ENCODE peak calls at places on chromosomes 1 and 21, in nine cellular contexts. One of them, this sample, is unnamed.
A peak's percentile ranks its signal among the peaks of the same experiment; 100 is the strongest.

GRCh38 chr1:44707959-44708831 is 22.8 kb downstream of the RNU5D-1 start:
- DNase-seq in stimulated activated naive CD8-positive, alpha-beta T cell treated with anti-CD3 and anti-CD28 coated beads, Interleukin-15, Interleukin-2, amounts not matched to agents 100 U/mL and 50 U/mL, for 24 hours: peak; percentile 39
- DNase-seq in activated naive CD4-positive, alpha-beta T cell: no peak
- DNase-seq in amygdala: no peak
- DNase-seq in skeletal muscle cell: no peak
- DNase-seq in lung microvascular endothelial cell: peak; percentile 64
- DNase-seq in stimulated activated CD4-positive, alpha-beta T cell treated with anti-CD3 and anti-CD28 coated beads, Interleukin-15, amount 100 ng/mL, for 1 hour: no peak
- DNase-seq in transverse colon: no peak
- DNase-seq in cardiac fibroblast: peak; percentile 69
- DNase-seq in this sample: peak; percentile 58

GRCh38 chr21:36162631-36163030 is 6.0 kb downstream of the DOP1B start:
- DNase-seq in stimulated activated naive CD8-positive, alpha-beta T cell treated with anti-CD3 and anti-CD28 coated beads, Interleukin-15, Interleukin-2, amounts not matched to agents 100 U/mL and 50 U/mL, for 24 hours: no peak
- DNase-seq in activated naive CD4-positive, alpha-beta T cell: no peak
- DNase-seq in amygdala: no peak
- DNase-seq in skeletal muscle cell: no peak
- DNase-seq in lung microvascular endothelial cell: no peak
- DNase-seq in stimulated activated CD4-positive, alpha-beta T cell treated with anti-CD3 and anti-CD28 coated beads, Interleukin-15, amount 100 ng/mL, for 1 hour: no peak
- DNase-seq in transverse colon: no peak
- DNase-seq in cardiac fibroblast: no peak
- DNase-seq in this sample: peak; percentile 17

GRCh38 chr1:203076031-203076511 is 9.7 kb downstream of the MYOG start:
- DNase-seq in stimulated activated naive CD8-positive, alpha-beta T cell treated with anti-CD3 and anti-CD28 coated beads, Interleukin-15, Interleukin-2, amounts not matched to agents 100 U/mL and 50 U/mL, for 24 hours: no peak
- DNase-seq in activated naive CD4-positive, alpha-beta T cell: no peak
- DNase-seq in amygdala: no peak
- DNase-seq in skeletal muscle cell: no peak
- DNase-seq in lung microvascular endothelial cell: no peak
- DNase-seq in stimulated activated CD4-positive, alpha-beta T cell treated with anti-CD3 and anti-CD28 coated beads, Interleukin-15, amount 100 ng/mL, for 1 hour: no peak
- DNase-seq in transverse colon: no peak
- DNase-seq in cardiac fibroblast: no peak
- DNase-seq in this sample: no peak

GRCh38 chr21:34882719-34883131 is 166.4 kb downstream of the RUNX1 start:
- DNase-seq in stimulated activated naive CD8-positive, alpha-beta T cell treated with anti-CD3 and anti-CD28 coated beads, Interleukin-15, Interleukin-2, amounts not matched to agents 100 U/mL and 50 U/mL, for 24 hours: no peak
- DNase-seq in activated naive CD4-positive, alpha-beta T cell: no peak
- DNase-seq in amygdala: no peak
- DNase-seq in skeletal muscle cell: no peak
- DNase-seq in lung microvascular endothelial cell: peak; percentile 37
- DNase-seq in stimulated activated CD4-positive, alpha-beta T cell treated with anti-CD3 and anti-CD28 coated beads, Interleukin-15, amount 100 ng/mL, for 1 hour: no peak
- DNase-seq in transverse colon: no peak
- DNase-seq in cardiac fibroblast: no peak
- DNase-seq in this sample: no peak

GRCh38 chr1:65393345-65393744 is 27.1 kb upstream of the LEPR start:
- DNase-seq in stimulated activated naive CD8-positive, alpha-beta T cell treated with anti-CD3 and anti-CD28 coated beads, Interleukin-15, Interleukin-2, amounts not matched to agents 100 U/mL and 50 U/mL, for 24 hours: peak; percentile 8
- DNase-seq in activated naive CD4-positive, alpha-beta T cell: no peak
- DNase-seq in amygdala: no peak
- DNase-seq in skeletal muscle cell: peak; percentile 59
- DNase-seq in lung microvascular endothelial cell: peak; percentile 87
- DNase-seq in stimulated activated CD4-positive, alpha-beta T cell treated with anti-CD3 and anti-CD28 coated beads, Interleukin-15, amount 100 ng/mL, for 1 hour: no peak
- DNase-seq in transverse colon: no peak
- DNase-seq in cardiac fibroblast: peak; percentile 18
- DNase-seq in this sample: peak; percentile 85

GRCh38 chr1:174074757-174075156 is 52.6 kb upstream of the RC3H1 start:
- DNase-seq in stimulated activated naive CD8-positive, alpha-beta T cell treated with anti-CD3 and anti-CD28 coated beads, Interleukin-15, Interleukin-2, amounts not matched to agents 100 U/mL and 50 U/mL, for 24 hours: no peak
- DNase-seq in activated naive CD4-positive, alpha-beta T cell: no peak
- DNase-seq in amygdala: no peak
- DNase-seq in skeletal muscle cell: peak; percentile 10
- DNase-seq in lung microvascular endothelial cell: peak; percentile 44
- DNase-seq in stimulated activated CD4-positive, alpha-beta T cell treated with anti-CD3 and anti-CD28 coated beads, Interleukin-15, amount 100 ng/mL, for 1 hour: no peak
- DNase-seq in transverse colon: no peak
- DNase-seq in cardiac fibroblast: peak; percentile 55
- DNase-seq in this sample: peak; percentile 35

GRCh38 chr1:185213086-185213485 is 56.1 kb downstream of the SWT1 start:
- DNase-seq in stimulated activated naive CD8-positive, alpha-beta T cell treated with anti-CD3 and anti-CD28 coated beads, Interleukin-15, Interleukin-2, amounts not matched to agents 100 U/mL and 50 U/mL, for 24 hours: no peak
- DNase-seq in activated naive CD4-positive, alpha-beta T cell: no peak
- DNase-seq in amygdala: no peak
- DNase-seq in skeletal muscle cell: peak; percentile 3
- DNase-seq in lung microvascular endothelial cell: no peak
- DNase-seq in stimulated activated CD4-positive, alpha-beta T cell treated with anti-CD3 and anti-CD28 coated beads, Interleukin-15, amount 100 ng/mL, for 1 hour: no peak
- DNase-seq in transverse colon: no peak
- DNase-seq in cardiac fibroblast: peak; percentile 3
- DNase-seq in this sample: peak; percentile 12

GRCh38 chr1:36089393-36090121 is 865 bp downstream of the ADPRS start:
- DNase-seq in stimulated activated naive CD8-positive, alpha-beta T cell treated with anti-CD3 and anti-CD28 coated beads, Interleukin-15, Interleukin-2, amounts not matched to agents 100 U/mL and 50 U/mL, for 24 hours: no peak
- DNase-seq in activated naive CD4-positive, alpha-beta T cell: no peak
- DNase-seq in amygdala: no peak
- DNase-seq in skeletal muscle cell: no peak
- DNase-seq in lung microvascular endothelial cell: peak; percentile 78
- DNase-seq in stimulated activated CD4-positive, alpha-beta T cell treated with anti-CD3 and anti-CD28 coated beads, Interleukin-15, amount 100 ng/mL, for 1 hour: no peak
- DNase-seq in transverse colon: peak; percentile 27
- DNase-seq in cardiac fibroblast: peak; percentile 62
- DNase-seq in this sample: peak; percentile 65

GRCh38 chr1:116674761-116675160 is 7.2 kb upstream of the IGSF3 start:
- DNase-seq in stimulated activated naive CD8-positive, alpha-beta T cell treated with anti-CD3 and anti-CD28 coated beads, Interleukin-15, Interleukin-2, amounts not matched to agents 100 U/mL and 50 U/mL, for 24 hours: no peak
- DNase-seq in activated naive CD4-positive, alpha-beta T cell: no peak
- DNase-seq in amygdala: no peak
- DNase-seq in skeletal muscle cell: no peak
- DNase-seq in lung microvascular endothelial cell: no peak
- DNase-seq in stimulated activated CD4-positive, alpha-beta T cell treated with anti-CD3 and anti-CD28 coated beads, Interleukin-15, amount 100 ng/mL, for 1 hour: no peak
- DNase-seq in transverse colon: no peak
- DNase-seq in cardiac fibroblast: no peak
- DNase-seq in this sample: no peak

GRCh38 chr1:27583479-27583878 is 20.5 kb downstream of the AHDC1 start:
- DNase-seq in stimulated activated naive CD8-positive, alpha-beta T cell treated with anti-CD3 and anti-CD28 coated beads, Interleukin-15, Interleukin-2, amounts not matched to agents 100 U/mL and 50 U/mL, for 24 hours: no peak
- DNase-seq in activated naive CD4-positive, alpha-beta T cell: no peak
- DNase-seq in amygdala: no peak
- DNase-seq in skeletal muscle cell: no peak
- DNase-seq in lung microvascular endothelial cell: no peak
- DNase-seq in stimulated activated CD4-positive, alpha-beta T cell treated with anti-CD3 and anti-CD28 coated beads, Interleukin-15, amount 100 ng/mL, for 1 hour: no peak
- DNase-seq in transverse colon: no peak
- DNase-seq in cardiac fibroblast: no peak
- DNase-seq in this sample: no peak

GRCh38 chr1:247204177-247204647 is 32.4 kb upstream of the ZNF124 start:
- DNase-seq in stimulated activated naive CD8-positive, alpha-beta T cell treated with anti-CD3 and anti-CD28 coated beads, Interleukin-15, Interleukin-2, amounts not matched to agents 100 U/mL and 50 U/mL, for 24 hours: no peak
- DNase-seq in activated naive CD4-positive, alpha-beta T cell: no peak
- DNase-seq in amygdala: no peak
- DNase-seq in skeletal muscle cell: no peak
- DNase-seq in lung microvascular endothelial cell: peak; percentile 77
- DNase-seq in stimulated activated CD4-positive, alpha-beta T cell treated with anti-CD3 and anti-CD28 coated beads, Interleukin-15, amount 100 ng/mL, for 1 hour: no peak
- DNase-seq in transverse colon: no peak
- DNase-seq in cardiac fibroblast: no peak
- DNase-seq in this sample: no peak

GRCh38 chr1:30043731-30044408 is 679.5 kb downstream of the MATN1 start:
- DNase-seq in stimulated activated naive CD8-positive, alpha-beta T cell treated with anti-CD3 and anti-CD28 coated beads, Interleukin-15, Interleukin-2, amounts not matched to agents 100 U/mL and 50 U/mL, for 24 hours: no peak
- DNase-seq in activated naive CD4-positive, alpha-beta T cell: no peak
- DNase-seq in amygdala: no peak
- DNase-seq in skeletal muscle cell: no peak
- DNase-seq in lung microvascular endothelial cell: no peak
- DNase-seq in stimulated activated CD4-positive, alpha-beta T cell treated with anti-CD3 and anti-CD28 coated beads, Interleukin-15, amount 100 ng/mL, for 1 hour: no peak
- DNase-seq in transverse colon: no peak
- DNase-seq in cardiac fibroblast: no peak
- DNase-seq in this sample: no peak

GRCh38 chr1:239976130-239976968 is 115.3 kb upstream of the FMN2 start:
- DNase-seq in stimulated activated naive CD8-positive, alpha-beta T cell treated with anti-CD3 and anti-CD28 coated beads, Interleukin-15, Interleukin-2, amounts not matched to agents 100 U/mL and 50 U/mL, for 24 hours: peak; percentile 45
- DNase-seq in activated naive CD4-positive, alpha-beta T cell: no peak
- DNase-seq in amygdala: peak; percentile 33
- DNase-seq in skeletal muscle cell: peak; percentile 12
- DNase-seq in lung microvascular endothelial cell: peak; percentile 60
- DNase-seq in stimulated activated CD4-positive, alpha-beta T cell treated with anti-CD3 and anti-CD28 coated beads, Interleukin-15, amount 100 ng/mL, for 1 hour: peak; percentile 13
- DNase-seq in transverse colon: peak; percentile 44
- DNase-seq in cardiac fibroblast: peak; percentile 67
- DNase-seq in this sample: peak; percentile 64

GRCh38 chr1:54499097-54500029 is 48.7 kb upstream of the ACOT11 start:
- DNase-seq in stimulated activated naive CD8-positive, alpha-beta T cell treated with anti-CD3 and anti-CD28 coated beads, Interleukin-15, Interleukin-2, amounts not matched to agents 100 U/mL and 50 U/mL, for 24 hours: peak; percentile 35
- DNase-seq in activated naive CD4-positive, alpha-beta T cell: no peak
- DNase-seq in amygdala: peak; percentile 45
- DNase-seq in skeletal muscle cell: no peak
- DNase-seq in lung microvascular endothelial cell: peak; percentile 44
- DNase-seq in stimulated activated CD4-positive, alpha-beta T cell treated with anti-CD3 and anti-CD28 coated beads, Interleukin-15, amount 100 ng/mL, for 1 hour: no peak
- DNase-seq in transverse colon: peak; percentile 43
- DNase-seq in cardiac fibroblast: peak; percentile 60
- DNase-seq in this sample: peak; percentile 53

GRCh38 chr1:85200870-85201339 is at the start of gene SYDE2:
- DNase-seq in stimulated activated naive CD8-positive, alpha-beta T cell treated with anti-CD3 and anti-CD28 coated beads, Interleukin-15, Interleukin-2, amounts not matched to agents 100 U/mL and 50 U/mL, for 24 hours: peak; percentile 70
- DNase-seq in activated naive CD4-positive, alpha-beta T cell: peak; percentile 49
- DNase-seq in amygdala: peak; percentile 45
- DNase-seq in skeletal muscle cell: no peak
- DNase-seq in lung microvascular endothelial cell: peak; percentile 70
- DNase-seq in stimulated activated CD4-positive, alpha-beta T cell treated with anti-CD3 and anti-CD28 coated beads, Interleukin-15, amount 100 ng/mL, for 1 hour: peak; percentile 53
- DNase-seq in transverse colon: peak; percentile 84
- DNase-seq in cardiac fibroblast: peak; percentile 75
- DNase-seq in this sample: peak; percentile 81

GRCh38 chr1:23428136-23428905 is 3.8 kb upstream of the TCEA3 start:
- DNase-seq in stimulated activated naive CD8-positive, alpha-beta T cell treated with anti-CD3 and anti-CD28 coated beads, Interleukin-15, Interleukin-2, amounts not matched to agents 100 U/mL and 50 U/mL, for 24 hours: no peak
- DNase-seq in activated naive CD4-positive, alpha-beta T cell: no peak
- DNase-seq in amygdala: no peak
- DNase-seq in skeletal muscle cell: no peak
- DNase-seq in lung microvascular endothelial cell: no peak
- DNase-seq in stimulated activated CD4-positive, alpha-beta T cell treated with anti-CD3 and anti-CD28 coated beads, Interleukin-15, amount 100 ng/mL, for 1 hour: no peak
- DNase-seq in transverse colon: no peak
- DNase-seq in cardiac fibroblast: no peak
- DNase-seq in this sample: no peak

GRCh38 chr1:37410815-37411214 is 63.6 kb upstream of the ZC3H12A start:
- DNase-seq in stimulated activated naive CD8-positive, alpha-beta T cell treated with anti-CD3 and anti-CD28 coated beads, Interleukin-15, Interleukin-2, amounts not matched to agents 100 U/mL and 50 U/mL, for 24 hours: peak; percentile 33
- DNase-seq in activated naive CD4-positive, alpha-beta T cell: no peak
- DNase-seq in amygdala: no peak
- DNase-seq in skeletal muscle cell: peak; percentile 7
- DNase-seq in lung microvascular endothelial cell: peak; percentile 41
- DNase-seq in stimulated activated CD4-positive, alpha-beta T cell treated with anti-CD3 and anti-CD28 coated beads, Interleukin-15, amount 100 ng/mL, for 1 hour: no peak
- DNase-seq in transverse colon: no peak
- DNase-seq in cardiac fibroblast: peak; percentile 17
- DNase-seq in this sample: no peak

GRCh38 chr1:125066385-125066784 is 3881.6 kb downstream of the SRGAP2C start:
- DNase-seq in stimulated activated naive CD8-positive, alpha-beta T cell treated with anti-CD3 and anti-CD28 coated beads, Interleukin-15, Interleukin-2, amounts not matched to agents 100 U/mL and 50 U/mL, for 24 hours: no peak
- DNase-seq in activated naive CD4-positive, alpha-beta T cell: no peak
- DNase-seq in amygdala: no peak
- DNase-seq in skeletal muscle cell: no peak
- DNase-seq in lung microvascular endothelial cell: no peak
- DNase-seq in stimulated activated CD4-positive, alpha-beta T cell treated with anti-CD3 and anti-CD28 coated beads, Interleukin-15, amount 100 ng/mL, for 1 hour: no peak
- DNase-seq in transverse colon: no peak
- DNase-seq in cardiac fibroblast: no peak
- DNase-seq in this sample: no peak

GRCh38 chr1:14897080-14897449 is 256.5 kb upstream of the TMEM51 start:
- DNase-seq in stimulated activated naive CD8-positive, alpha-beta T cell treated with anti-CD3 and anti-CD28 coated beads, Interleukin-15, Interleukin-2, amounts not matched to agents 100 U/mL and 50 U/mL, for 24 hours: no peak
- DNase-seq in activated naive CD4-positive, alpha-beta T cell: no peak
- DNase-seq in amygdala: no peak
- DNase-seq in skeletal muscle cell: no peak
- DNase-seq in lung microvascular endothelial cell: no peak
- DNase-seq in stimulated activated CD4-positive, alpha-beta T cell treated with anti-CD3 and anti-CD28 coated beads, Interleukin-15, amount 100 ng/mL, for 1 hour: no peak
- DNase-seq in transverse colon: no peak
- DNase-seq in cardiac fibroblast: peak; percentile 13
- DNase-seq in this sample: peak; percentile 13

GRCh38 chr1:12424150-12424549 is 193.9 kb downstream of the DHRS3 start:
- DNase-seq in stimulated activated naive CD8-positive, alpha-beta T cell treated with anti-CD3 and anti-CD28 coated beads, Interleukin-15, Interleukin-2, amounts not matched to agents 100 U/mL and 50 U/mL, for 24 hours: no peak
- DNase-seq in activated naive CD4-positive, alpha-beta T cell: no peak
- DNase-seq in amygdala: no peak
- DNase-seq in skeletal muscle cell: peak; percentile 63
- DNase-seq in lung microvascular endothelial cell: peak; percentile 51
- DNase-seq in stimulated activated CD4-positive, alpha-beta T cell treated with anti-CD3 and anti-CD28 coated beads, Interleukin-15, amount 100 ng/mL, for 1 hour: no peak
- DNase-seq in transverse colon: no peak
- DNase-seq in cardiac fibroblast: peak; percentile 76
- DNase-seq in this sample: peak; percentile 62